ENCODE peak calls at places on chromosomes 5 and 9, in eight cellular contexts. One of them, this sample, is unnamed.

GRCh38 chr9:4769321-4770080 is 23.2 kb upstream of the RCL1 start:
- DNase-seq in H54: peak
- DNase-seq in heart left ventricle: peak
- DNase-seq in substantia nigra: no peak
- DNase-seq in stimulated activated naive CD8-positive, alpha-beta T cell treated with anti-CD3 and anti-CD28 coated beads, Interleukin-15, Interleukin-2, amounts not matched to agents 100 U/mL and 50 U/mL, for 24 hours: peak
- DNase-seq in T-helper 2 cell: no peak
- DNase-seq in naive thymus-derived CD8-positive, alpha-beta T cell: no peak
- DNase-seq in fibroblast of the conjunctiva: no peak
- DNase-seq in this sample: no peak

GRCh38 chr9:100472725-100473261 is at the start of gene TMEFF1:
- DNase-seq in fibroblast of the conjunctiva: no peak
- DNase-seq in T-helper 2 cell: peak
- DNase-seq in naive thymus-derived CD8-positive, alpha-beta T cell: peak
- DNase-seq in heart left ventricle: peak
- DNase-seq in H54: peak
- DNase-seq in stimulated activated naive CD8-positive, alpha-beta T cell treated with anti-CD3 and anti-CD28 coated beads, Interleukin-15, Interleukin-2, amounts not matched to agents 100 U/mL and 50 U/mL, for 24 hours: peak
- DNase-seq in substantia nigra: peak
- DNase-seq in this sample: peak

GRCh38 chr9:115524467-115525059 is 406.6 kb upstream of the TNC start:
- DNase-seq in stimulated activated naive CD8-positive, alpha-beta T cell treated with anti-CD3 and anti-CD28 coated beads, Interleukin-15, Interleukin-2, amounts not matched to agents 100 U/mL and 50 U/mL, for 24 hours: peak
- DNase-seq in T-helper 2 cell: no peak
- DNase-seq in H54: peak
- DNase-seq in naive thymus-derived CD8-positive, alpha-beta T cell: no peak
- DNase-seq in substantia nigra: peak
- DNase-seq in heart left ventricle: no peak
- DNase-seq in fibroblast of the conjunctiva: peak
- DNase-seq in this sample: peak

GRCh38 chr5:91643796-91644195 is 260.7 kb upstream of the ARRDC3 start:
- DNase-seq in stimulated activated naive CD8-positive, alpha-beta T cell treated with anti-CD3 and anti-CD28 coated beads, Interleukin-15, Interleukin-2, amounts not matched to agents 100 U/mL and 50 U/mL, for 24 hours: no peak
- DNase-seq in naive thymus-derived CD8-positive, alpha-beta T cell: no peak
- DNase-seq in H54: no peak
- DNase-seq in fibroblast of the conjunctiva: peak
- DNase-seq in heart left ventricle: no peak
- DNase-seq in substantia nigra: no peak
- DNase-seq in T-helper 2 cell: no peak
- DNase-seq in this sample: no peak

GRCh38 chr5:65185468-65185867 is 296.3 kb downstream of the ADAMTS6 start:
- DNase-seq in heart left ventricle: no peak
- DNase-seq in T-helper 2 cell: no peak
- DNase-seq in H54: no peak
- DNase-seq in stimulated activated naive CD8-positive, alpha-beta T cell treated with anti-CD3 and anti-CD28 coated beads, Interleukin-15, Interleukin-2, amounts not matched to agents 100 U/mL and 50 U/mL, for 24 hours: no peak
- DNase-seq in fibroblast of the conjunctiva: no peak
- DNase-seq in naive thymus-derived CD8-positive, alpha-beta T cell: no peak
- DNase-seq in substantia nigra: no peak
- DNase-seq in this sample: no peak

GRCh38 chr5:143383988-143384387 is 19.5 kb downstream of the NR3C1 start:
- DNase-seq in stimulated activated naive CD8-positive, alpha-beta T cell treated with anti-CD3 and anti-CD28 coated beads, Interleukin-15, Interleukin-2, amounts not matched to agents 100 U/mL and 50 U/mL, for 24 hours: no peak
- DNase-seq in T-helper 2 cell: no peak
- DNase-seq in substantia nigra: no peak
- DNase-seq in heart left ventricle: no peak
- DNase-seq in fibroblast of the conjunctiva: no peak
- DNase-seq in naive thymus-derived CD8-positive, alpha-beta T cell: no peak
- DNase-seq in H54: no peak
- DNase-seq in this sample: no peak

GRCh38 chr5:67029481-67029880 is 167.1 kb downstream of the CD180 start:
- DNase-seq in substantia nigra: no peak
- DNase-seq in H54: no peak
- DNase-seq in naive thymus-derived CD8-positive, alpha-beta T cell: no peak
- DNase-seq in heart left ventricle: no peak
- DNase-seq in stimulated activated naive CD8-positive, alpha-beta T cell treated with anti-CD3 and anti-CD28 coated beads, Interleukin-15, Interleukin-2, amounts not matched to agents 100 U/mL and 50 U/mL, for 24 hours: no peak
- DNase-seq in fibroblast of the conjunctiva: no peak
- DNase-seq in T-helper 2 cell: no peak
- DNase-seq in this sample: no peak

GRCh38 chr9:25677301-25678146 is 720 bp downstream of the TUSC1 start:
- DNase-seq in stimulated activated naive CD8-positive, alpha-beta T cell treated with anti-CD3 and anti-CD28 coated beads, Interleukin-15, Interleukin-2, amounts not matched to agents 100 U/mL and 50 U/mL, for 24 hours: peak
- DNase-seq in substantia nigra: peak
- DNase-seq in fibroblast of the conjunctiva: peak
- DNase-seq in naive thymus-derived CD8-positive, alpha-beta T cell: no peak
- DNase-seq in H54: peak
- DNase-seq in heart left ventricle: peak
- DNase-seq in T-helper 2 cell: no peak
- DNase-seq in this sample: peak

GRCh38 chr9:86953181-86953580 is 5.9 kb upstream of the GAS1 start:
- DNase-seq in H54: no peak
- DNase-seq in naive thymus-derived CD8-positive, alpha-beta T cell: no peak
- DNase-seq in stimulated activated naive CD8-positive, alpha-beta T cell treated with anti-CD3 and anti-CD28 coated beads, Interleukin-15, Interleukin-2, amounts not matched to agents 100 U/mL and 50 U/mL, for 24 hours: no peak
- DNase-seq in heart left ventricle: no peak
- DNase-seq in substantia nigra: no peak
- DNase-seq in fibroblast of the conjunctiva: no peak
- DNase-seq in T-helper 2 cell: no peak
- DNase-seq in this sample: no peak

GRCh38 chr9:90065001-90065400 is 460.2 kb downstream of the GADD45G start:
- DNase-seq in substantia nigra: no peak
- DNase-seq in H54: no peak
- DNase-seq in naive thymus-derived CD8-positive, alpha-beta T cell: no peak
- DNase-seq in fibroblast of the conjunctiva: no peak
- DNase-seq in T-helper 2 cell: no peak
- DNase-seq in stimulated activated naive CD8-positive, alpha-beta T cell treated with anti-CD3 and anti-CD28 coated beads, Interleukin-15, Interleukin-2, amounts not matched to agents 100 U/mL and 50 U/mL, for 24 hours: no peak
- DNase-seq in heart left ventricle: no peak
- DNase-seq in this sample: no peak

GRCh38 chr5:17360879-17361278 is 137.2 kb upstream of the TAF11L2 start:
- DNase-seq in substantia nigra: no peak
- DNase-seq in heart left ventricle: no peak
- DNase-seq in fibroblast of the conjunctiva: no peak
- DNase-seq in stimulated activated naive CD8-positive, alpha-beta T cell treated with anti-CD3 and anti-CD28 coated beads, Interleukin-15, Interleukin-2, amounts not matched to agents 100 U/mL and 50 U/mL, for 24 hours: no peak
- DNase-seq in T-helper 2 cell: no peak
- DNase-seq in H54: no peak
- DNase-seq in naive thymus-derived CD8-positive, alpha-beta T cell: no peak
- DNase-seq in this sample: no peak

GRCh38 chr5:145775893-145776444 is 59.2 kb downstream of the PRELID2 start:
- DNase-seq in substantia nigra: no peak
- DNase-seq in heart left ventricle: peak
- DNase-seq in T-helper 2 cell: no peak
- DNase-seq in naive thymus-derived CD8-positive, alpha-beta T cell: no peak
- DNase-seq in fibroblast of the conjunctiva: peak
- DNase-seq in stimulated activated naive CD8-positive, alpha-beta T cell treated with anti-CD3 and anti-CD28 coated beads, Interleukin-15, Interleukin-2, amounts not matched to agents 100 U/mL and 50 U/mL, for 24 hours: no peak
- DNase-seq in H54: peak
- DNase-seq in this sample: no peak

GRCh38 chr5:75331-76320 is 16.3 kb upstream of the PLEKHG4B start:
- DNase-seq in naive thymus-derived CD8-positive, alpha-beta T cell: no peak
- DNase-seq in T-helper 2 cell: no peak
- DNase-seq in heart left ventricle: no peak
- DNase-seq in stimulated activated naive CD8-positive, alpha-beta T cell treated with anti-CD3 and anti-CD28 coated beads, Interleukin-15, Interleukin-2, amounts not matched to agents 100 U/mL and 50 U/mL, for 24 hours: no peak
- DNase-seq in fibroblast of the conjunctiva: no peak
- DNase-seq in substantia nigra: no peak
- DNase-seq in H54: no peak
- DNase-seq in this sample: no peak

GRCh38 chr9:130024597-130024994 is 18.4 kb downstream of the FNBP1 start:
- DNase-seq in naive thymus-derived CD8-positive, alpha-beta T cell: no peak
- DNase-seq in T-helper 2 cell: no peak
- DNase-seq in substantia nigra: no peak
- DNase-seq in fibroblast of the conjunctiva: no peak
- DNase-seq in stimulated activated naive CD8-positive, alpha-beta T cell treated with anti-CD3 and anti-CD28 coated beads, Interleukin-15, Interleukin-2, amounts not matched to agents 100 U/mL and 50 U/mL, for 24 hours: no peak
- DNase-seq in heart left ventricle: no peak
- DNase-seq in H54: no peak
- DNase-seq in this sample: no peak

GRCh38 chr5:99445805-99446204 is 517.0 kb upstream of the CHD1 start:
- DNase-seq in H54: no peak
- DNase-seq in heart left ventricle: no peak
- DNase-seq in naive thymus-derived CD8-positive, alpha-beta T cell: no peak
- DNase-seq in T-helper 2 cell: no peak
- DNase-seq in fibroblast of the conjunctiva: no peak
- DNase-seq in stimulated activated naive CD8-positive, alpha-beta T cell treated with anti-CD3 and anti-CD28 coated beads, Interleukin-15, Interleukin-2, amounts not matched to agents 100 U/mL and 50 U/mL, for 24 hours: no peak
- DNase-seq in substantia nigra: no peak
- DNase-seq in this sample: no peak

GRCh38 chr5:61450170-61450815 is 118.2 kb downstream of the ZSWIM6 start:
- DNase-seq in substantia nigra: no peak
- DNase-seq in naive thymus-derived CD8-positive, alpha-beta T cell: no peak
- DNase-seq in fibroblast of the conjunctiva: peak
- DNase-seq in stimulated activated naive CD8-positive, alpha-beta T cell treated with anti-CD3 and anti-CD28 coated beads, Interleukin-15, Interleukin-2, amounts not matched to agents 100 U/mL and 50 U/mL, for 24 hours: no peak
- DNase-seq in H54: peak
- DNase-seq in heart left ventricle: no peak
- DNase-seq in T-helper 2 cell: no peak
- DNase-seq in this sample: no peak

GRCh38 chr5:55897905-55898304 is 46.7 kb downstream of the IL31RA start:
- DNase-seq in naive thymus-derived CD8-positive, alpha-beta T cell: no peak
- DNase-seq in T-helper 2 cell: no peak
- DNase-seq in H54: peak
- DNase-seq in heart left ventricle: peak
- DNase-seq in substantia nigra: no peak
- DNase-seq in fibroblast of the conjunctiva: peak
- DNase-seq in stimulated activated naive CD8-positive, alpha-beta T cell treated with anti-CD3 and anti-CD28 coated beads, Interleukin-15, Interleukin-2, amounts not matched to agents 100 U/mL and 50 U/mL, for 24 hours: peak
- DNase-seq in this sample: no peak

GRCh38 chr5:178072749-178073148 is 40.6 kb upstream of the N4BP3 start:
- DNase-seq in substantia nigra: no peak
- DNase-seq in heart left ventricle: no peak
- DNase-seq in stimulated activated naive CD8-positive, alpha-beta T cell treated with anti-CD3 and anti-CD28 coated beads, Interleukin-15, Interleukin-2, amounts not matched to agents 100 U/mL and 50 U/mL, for 24 hours: no peak
- DNase-seq in naive thymus-derived CD8-positive, alpha-beta T cell: no peak
- DNase-seq in fibroblast of the conjunctiva: no peak
- DNase-seq in T-helper 2 cell: no peak
- DNase-seq in H54: no peak
- DNase-seq in this sample: no peak

GRCh38 chr5:174609116-174609515 is 115.3 kb upstream of the MSX2 start:
- DNase-seq in heart left ventricle: no peak
- DNase-seq in stimulated activated naive CD8-positive, alpha-beta T cell treated with anti-CD3 and anti-CD28 coated beads, Interleukin-15, Interleukin-2, amounts not matched to agents 100 U/mL and 50 U/mL, for 24 hours: no peak
- DNase-seq in T-helper 2 cell: no peak
- DNase-seq in substantia nigra: no peak
- DNase-seq in fibroblast of the conjunctiva: no peak
- DNase-seq in H54: peak
- DNase-seq in naive thymus-derived CD8-positive, alpha-beta T cell: no peak
- DNase-seq in this sample: no peak

GRCh38 chr5:66329078-66329477 is 185.0 kb downstream of the SREK1 start:
- DNase-seq in H54: no peak
- DNase-seq in substantia nigra: no peak
- DNase-seq in naive thymus-derived CD8-positive, alpha-beta T cell: no peak
- DNase-seq in heart left ventricle: no peak
- DNase-seq in stimulated activated naive CD8-positive, alpha-beta T cell treated with anti-CD3 and anti-CD28 coated beads, Interleukin-15, Interleukin-2, amounts not matched to agents 100 U/mL and 50 U/mL, for 24 hours: peak
- DNase-seq in fibroblast of the conjunctiva: no peak
- DNase-seq in T-helper 2 cell: no peak
- DNase-seq in this sample: no peak

GRCh38 chr5:83924891-83925290 is 204.2 kb upstream of the HAPLN1 start:
- DNase-seq in substantia nigra: no peak
- DNase-seq in T-helper 2 cell: no peak
- DNase-seq in stimulated activated naive CD8-positive, alpha-beta T cell treated with anti-CD3 and anti-CD28 coated beads, Interleukin-15, Interleukin-2, amounts not matched to agents 100 U/mL and 50 U/mL, for 24 hours: no peak
- DNase-seq in fibroblast of the conjunctiva: no peak
- DNase-seq in heart left ventricle: no peak
- DNase-seq in naive thymus-derived CD8-positive, alpha-beta T cell: no peak
- DNase-seq in H54: no peak
- DNase-seq in this sample: no peak

This sample was measured in activated CD8-positive, alpha-beta T cell treated with anti-CD3 and anti-CD28 coated beads, Interleukin-2, amount 10 ng/mL, durations not matched to agents 7 days and 5 days.